ENCODE peak calls at places on chromosomes 2 and 18, in eight cellular contexts. One of them, this sample, is unnamed.

GRCh38 chr2:19505199-19506136 is 147.0 kb upstream of the OSR1 start:
- DNase-seq in fibroblast of lung: no peak
- DNase-seq in OCI-LY7: no peak
- DNase-seq in mesenchymal stem cell: peak
- DNase-seq in hepatocyte: no peak
- DNase-seq in mammary epithelial cell: no peak
- DNase-seq in GM23248: no peak
- DNase-seq in IMR-90: no peak
- DNase-seq in this sample: no peak

GRCh38 chr18:63216497-63216896 is 103.1 kb downstream of the BCL2 start:
- DNase-seq in mesenchymal stem cell: no peak
- DNase-seq in hepatocyte: no peak
- DNase-seq in OCI-LY7: no peak
- DNase-seq in fibroblast of lung: no peak
- DNase-seq in GM23248: peak
- DNase-seq in mammary epithelial cell: no peak
- DNase-seq in IMR-90: no peak
- DNase-seq in this sample: no peak

GRCh38 chr2:212961255-212961654 is 190.2 kb downstream of the IKZF2 start:
- DNase-seq in mammary epithelial cell: no peak
- DNase-seq in hepatocyte: no peak
- DNase-seq in GM23248: no peak
- DNase-seq in mesenchymal stem cell: no peak
- DNase-seq in IMR-90: no peak
- DNase-seq in OCI-LY7: no peak
- DNase-seq in fibroblast of lung: no peak
- DNase-seq in this sample: no peak

GRCh38 chr18:7684966-7685365 is 117.8 kb downstream of the PTPRM start:
- DNase-seq in GM23248: no peak
- DNase-seq in mammary epithelial cell: peak
- DNase-seq in hepatocyte: no peak
- DNase-seq in fibroblast of lung: peak
- DNase-seq in mesenchymal stem cell: no peak
- DNase-seq in OCI-LY7: no peak
- DNase-seq in IMR-90: no peak
- DNase-seq in this sample: no peak

GRCh38 chr2:211487746-211488145 is 931.3 kb downstream of the CPS1 start:
- DNase-seq in mammary epithelial cell: no peak
- DNase-seq in IMR-90: no peak
- DNase-seq in GM23248: no peak
- DNase-seq in OCI-LY7: no peak
- DNase-seq in fibroblast of lung: no peak
- DNase-seq in mesenchymal stem cell: no peak
- DNase-seq in hepatocyte: no peak
- DNase-seq in this sample: no peak

GRCh38 chr2:69177785-69178636 is 165.0 kb downstream of the ANTXR1 start:
- DNase-seq in IMR-90: peak
- DNase-seq in mammary epithelial cell: peak
- DNase-seq in OCI-LY7: no peak
- DNase-seq in hepatocyte: peak
- DNase-seq in mesenchymal stem cell: peak
- DNase-seq in fibroblast of lung: peak
- DNase-seq in GM23248: peak
- DNase-seq in this sample: peak

GRCh38 chr2:186603208-186603765 is 13.4 kb downstream of the ITGAV start:
- DNase-seq in fibroblast of lung: peak
- DNase-seq in GM23248: peak
- DNase-seq in hepatocyte: no peak
- DNase-seq in IMR-90: peak
- DNase-seq in mesenchymal stem cell: no peak
- DNase-seq in OCI-LY7: no peak
- DNase-seq in mammary epithelial cell: no peak
- DNase-seq in this sample: no peak

GRCh38 chr2:148201075-148202004 is 180.4 kb downstream of the MBD5 start:
- DNase-seq in fibroblast of lung: peak
- DNase-seq in mammary epithelial cell: peak
- DNase-seq in mesenchymal stem cell: peak
- DNase-seq in OCI-LY7: peak
- DNase-seq in IMR-90: peak
- DNase-seq in hepatocyte: peak
- DNase-seq in GM23248: peak
- DNase-seq in this sample: peak

GRCh38 chr2:220065581-220065980 is 438.2 kb downstream of the SLC4A3 start:
- DNase-seq in GM23248: peak
- DNase-seq in IMR-90: peak
- DNase-seq in mammary epithelial cell: no peak
- DNase-seq in OCI-LY7: no peak
- DNase-seq in hepatocyte: no peak
- DNase-seq in mesenchymal stem cell: no peak
- DNase-seq in fibroblast of lung: peak
- DNase-seq in this sample: no peak

GRCh38 chr2:63788070-63788469 is 53.6 kb upstream of the UGP2 start:
- DNase-seq in IMR-90: peak
- DNase-seq in mammary epithelial cell: peak
- DNase-seq in GM23248: peak
- DNase-seq in hepatocyte: peak
- DNase-seq in mesenchymal stem cell: peak
- DNase-seq in fibroblast of lung: peak
- DNase-seq in OCI-LY7: no peak
- DNase-seq in this sample: no peak

GRCh38 chr2:223086360-223086981 is 34.5 kb downstream of the KCNE4 start:
- DNase-seq in hepatocyte: no peak
- DNase-seq in GM23248: no peak
- DNase-seq in OCI-LY7: no peak
- DNase-seq in mesenchymal stem cell: no peak
- DNase-seq in IMR-90: no peak
- DNase-seq in fibroblast of lung: peak
- DNase-seq in mammary epithelial cell: no peak
- DNase-seq in this sample: no peak

GRCh38 chr2:241760301-241760771 is 16.3 kb upstream of the GAL3ST2 start:
- DNase-seq in IMR-90: no peak
- DNase-seq in OCI-LY7: peak
- DNase-seq in mesenchymal stem cell: no peak
- DNase-seq in hepatocyte: no peak
- DNase-seq in GM23248: no peak
- DNase-seq in fibroblast of lung: no peak
- DNase-seq in mammary epithelial cell: no peak
- DNase-seq in this sample: peak

GRCh38 chr2:232697807-232698110 is 628 bp downstream of the GIGYF2 start:
- DNase-seq in hepatocyte: no peak
- DNase-seq in GM23248: no peak
- DNase-seq in fibroblast of lung: no peak
- DNase-seq in IMR-90: no peak
- DNase-seq in OCI-LY7: peak
- DNase-seq in mesenchymal stem cell: no peak
- DNase-seq in mammary epithelial cell: no peak
- DNase-seq in this sample: no peak

GRCh38 chr2:69238449-69239031 is 148.5 kb downstream of the GFPT1 start:
- DNase-seq in IMR-90: peak
- DNase-seq in OCI-LY7: no peak
- DNase-seq in fibroblast of lung: peak
- DNase-seq in mammary epithelial cell: peak
- DNase-seq in mesenchymal stem cell: peak
- DNase-seq in hepatocyte: no peak
- DNase-seq in GM23248: peak
- DNase-seq in this sample: no peak

GRCh38 chr2:172102858-172103359 is at the start of gene DLX2:
- DNase-seq in mammary epithelial cell: peak
- DNase-seq in hepatocyte: peak
- DNase-seq in IMR-90: peak
- DNase-seq in GM23248: peak
- DNase-seq in mesenchymal stem cell: peak
- DNase-seq in OCI-LY7: peak
- DNase-seq in fibroblast of lung: peak
- DNase-seq in this sample: peak

GRCh38 chr18:79496978-79497637 is 101.4 kb downstream of the NFATC1 start:
- DNase-seq in OCI-LY7: no peak
- DNase-seq in mammary epithelial cell: no peak
- DNase-seq in GM23248: peak
- DNase-seq in fibroblast of lung: peak
- DNase-seq in hepatocyte: peak
- DNase-seq in IMR-90: peak
- DNase-seq in mesenchymal stem cell: peak
- DNase-seq in this sample: peak

GRCh38 chr18:66724664-66725356 is 120.9 kb upstream of the CDH19 start:
- DNase-seq in OCI-LY7: no peak
- DNase-seq in GM23248: no peak
- DNase-seq in mammary epithelial cell: peak
- DNase-seq in mesenchymal stem cell: no peak
- DNase-seq in fibroblast of lung: peak
- DNase-seq in IMR-90: no peak
- DNase-seq in hepatocyte: peak
- DNase-seq in this sample: no peak

GRCh38 chr18:66727991-66728390 is 124.1 kb upstream of the CDH19 start:
- DNase-seq in hepatocyte: no peak
- DNase-seq in GM23248: no peak
- DNase-seq in OCI-LY7: no peak
- DNase-seq in mammary epithelial cell: peak
- DNase-seq in IMR-90: no peak
- DNase-seq in mesenchymal stem cell: no peak
- DNase-seq in fibroblast of lung: no peak
- DNase-seq in this sample: no peak

DNA sequence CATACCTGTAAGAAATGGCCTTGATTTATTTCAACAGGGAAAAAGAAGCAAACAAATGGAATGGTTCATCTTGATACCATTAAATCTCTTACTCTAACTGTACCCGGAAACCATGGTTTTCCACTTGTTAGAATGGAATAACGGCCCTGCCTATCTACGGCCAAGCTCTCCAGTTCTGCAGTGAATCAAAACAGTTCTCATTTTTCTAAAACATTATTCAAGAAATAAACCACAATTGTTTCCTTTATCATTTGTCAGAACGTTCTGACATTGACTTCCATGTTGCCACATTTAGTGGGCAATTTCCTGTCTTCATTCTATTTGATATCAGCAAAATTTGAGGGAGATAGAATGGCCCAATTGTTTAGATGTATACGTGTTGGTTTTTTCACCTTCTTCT is 118.8 kb upstream of the CDH19 start:
- DNase-seq in GM23248: no peak
- DNase-seq in mammary epithelial cell: no peak
- DNase-seq in mesenchymal stem cell: no peak
- DNase-seq in fibroblast of lung: no peak
- DNase-seq in OCI-LY7: no peak
- DNase-seq in hepatocyte: no peak
- DNase-seq in IMR-90: no peak
- DNase-seq in this sample: no peak
- H2AFZ ChIP-seq in GM23248: no peak
- H2AFZ ChIP-seq in mammary epithelial cell: no peak
- H2AFZ ChIP-seq in mesenchymal stem cell: no peak
- H2AFZ ChIP-seq in fibroblast of lung: no peak
- H2AFZ ChIP-seq in OCI-LY7: no peak
- H2AFZ ChIP-seq in hepatocyte: no peak
- H2AFZ ChIP-seq in IMR-90: no peak
- H2AFZ ChIP-seq in this sample: no peak

DNA sequence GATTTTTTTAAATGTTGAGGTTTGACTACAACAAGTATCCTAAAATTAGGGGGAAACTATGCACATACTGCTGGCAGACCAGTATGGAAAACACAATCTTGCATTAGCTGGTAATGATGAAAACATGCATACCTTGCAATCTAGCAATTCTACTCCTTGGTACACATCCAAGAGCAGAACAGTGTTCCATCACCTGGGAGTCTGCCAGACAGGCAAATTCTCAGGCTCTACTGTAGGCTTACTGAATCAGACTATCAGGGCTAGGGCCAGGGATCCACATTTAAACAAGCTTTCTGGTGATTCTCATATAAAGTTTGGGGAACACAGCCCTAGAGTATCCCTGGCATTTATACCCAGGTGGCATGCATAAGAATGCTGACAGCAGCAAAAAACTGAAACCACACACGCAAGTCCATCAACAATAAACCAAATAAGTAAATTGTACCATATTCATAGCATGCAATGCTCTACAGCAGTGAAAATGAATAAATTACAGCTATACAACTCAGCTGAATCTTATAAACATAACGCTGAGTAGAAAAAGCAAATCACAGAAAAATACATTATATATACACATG is 13.6 kb downstream of the CDH2 start:
- DNase-seq in fibroblast of lung: peak
- DNase-seq in GM23248: peak
- DNase-seq in OCI-LY7: no peak
- DNase-seq in mesenchymal stem cell: no peak
- DNase-seq in IMR-90: peak
- DNase-seq in mammary epithelial cell: no peak
- DNase-seq in hepatocyte: no peak
- DNase-seq in this sample: peak
- H3K27ac ChIP-seq in fibroblast of lung: no peak
- H3K27ac ChIP-seq in GM23248: peak
- H3K27ac ChIP-seq in OCI-LY7: no peak
- H3K27ac ChIP-seq in mesenchymal stem cell: no peak
- H3K27ac ChIP-seq in IMR-90: no peak
- H3K27ac ChIP-seq in mammary epithelial cell: no peak
- H3K27ac ChIP-seq in hepatocyte: peak
- H3K27ac ChIP-seq in this sample: peak

GRCh38 chr2:54298511-54298910 is 42.5 kb upstream of the TSPYL6 start:
- DNase-seq in fibroblast of lung: no peak
- DNase-seq in GM23248: no peak
- DNase-seq in IMR-90: no peak
- DNase-seq in mammary epithelial cell: no peak
- DNase-seq in mesenchymal stem cell: no peak
- DNase-seq in OCI-LY7: no peak
- DNase-seq in hepatocyte: no peak
- DNase-seq in this sample: no peak
- H3K4me2 ChIP-seq in fibroblast of lung: no peak
- H3K4me2 ChIP-seq in GM23248: no peak
- H3K4me2 ChIP-seq in IMR-90: no peak
- H3K4me2 ChIP-seq in mammary epithelial cell: no peak
- H3K4me2 ChIP-seq in mesenchymal stem cell: no peak
- H3K4me2 ChIP-seq in OCI-LY7: no peak
- H3K4me2 ChIP-seq in hepatocyte: no peak
- H3K4me2 ChIP-seq in this sample: no peak

GRCh38 chr18:21264651-21265050 is 22.6 kb downstream of the GREB1L start:
- DNase-seq in mammary epithelial cell: peak
- DNase-seq in OCI-LY7: no peak
- DNase-seq in IMR-90: no peak
- DNase-seq in GM23248: peak
- DNase-seq in hepatocyte: peak
- DNase-seq in mesenchymal stem cell: no peak
- DNase-seq in fibroblast of lung: peak
- DNase-seq in this sample: no peak

GRCh38 chr18:21260621-21261020 is 18.6 kb downstream of the GREB1L start:
- DNase-seq in hepatocyte: no peak
- DNase-seq in OCI-LY7: no peak
- DNase-seq in mammary epithelial cell: no peak
- DNase-seq in fibroblast of lung: no peak
- DNase-seq in GM23248: no peak
- DNase-seq in mesenchymal stem cell: no peak
- DNase-seq in IMR-90: no peak
- DNase-seq in this sample: no peak

GRCh38 chr18:21262979-21263378 is 20.9 kb downstream of the GREB1L start:
- DNase-seq in IMR-90: no peak
- DNase-seq in fibroblast of lung: peak
- DNase-seq in GM23248: no peak
- DNase-seq in mesenchymal stem cell: no peak
- DNase-seq in mammary epithelial cell: peak
- DNase-seq in OCI-LY7: no peak
- DNase-seq in hepatocyte: no peak
- DNase-seq in this sample: no peak

GRCh38 chr18:21262244-21262643 is 20.2 kb downstream of the GREB1L start:
- DNase-seq in fibroblast of lung: no peak
- DNase-seq in IMR-90: no peak
- DNase-seq in GM23248: no peak
- DNase-seq in mesenchymal stem cell: no peak
- DNase-seq in hepatocyte: no peak
- DNase-seq in mammary epithelial cell: no peak
- DNase-seq in OCI-LY7: no peak
- DNase-seq in this sample: no peak

GRCh38 chr18:21261352-21261751 is 19.3 kb downstream of the GREB1L start:
- DNase-seq in mammary epithelial cell: no peak
- DNase-seq in fibroblast of lung: no peak
- DNase-seq in OCI-LY7: no peak
- DNase-seq in hepatocyte: no peak
- DNase-seq in IMR-90: no peak
- DNase-seq in GM23248: no peak
- DNase-seq in mesenchymal stem cell: no peak
- DNase-seq in this sample: no peak
- H2AFZ ChIP-seq in mammary epithelial cell: no peak
- H2AFZ ChIP-seq in fibroblast of lung: no peak
- H2AFZ ChIP-seq in OCI-LY7: no peak
- H2AFZ ChIP-seq in hepatocyte: no peak
- H2AFZ ChIP-seq in IMR-90: no peak
- H2AFZ ChIP-seq in GM23248: no peak
- H2AFZ ChIP-seq in mesenchymal stem cell: no peak
- H2AFZ ChIP-seq in this sample: no peak